ENCODE peak calls at places on chromosome X, in seven cellular contexts. One of them, this sample, is unnamed.

GRCh38 chrX:45765281-45765680 is 564.6 kb upstream of the DIPK2B start:
- DNase-seq in upper lobe of left lung: no peak
- DNase-seq in tibial artery: no peak
- DNase-seq in cardiac fibroblast: no peak
- DNase-seq in GM12878: no peak
- DNase-seq in foreskin fibroblast: peak
- DNase-seq in upper lobe of right lung: no peak
- DNase-seq in this sample: no peak

GRCh38 chrX:53990201-53990600 is 54.1 kb downstream of the PHF8 start:
- DNase-seq in GM12878: no peak
- DNase-seq in upper lobe of right lung: no peak
- DNase-seq in cardiac fibroblast: peak
- DNase-seq in tibial artery: no peak
- DNase-seq in upper lobe of left lung: no peak
- DNase-seq in foreskin fibroblast: no peak
- DNase-seq in this sample: no peak

GRCh38 chrX:70444326-70445196 is at the start of gene DLG3:
- DNase-seq in tibial artery: no peak
- DNase-seq in upper lobe of right lung: no peak
- DNase-seq in upper lobe of left lung: no peak
- DNase-seq in GM12878: no peak
- DNase-seq in cardiac fibroblast: peak
- DNase-seq in foreskin fibroblast: peak
- DNase-seq in this sample: no peak

GRCh38 chrX:108167211-108167872 is 75.8 kb downstream of the ATG4A start:
- DNase-seq in upper lobe of left lung: no peak
- DNase-seq in GM12878: no peak
- DNase-seq in cardiac fibroblast: peak
- DNase-seq in tibial artery: no peak
- DNase-seq in foreskin fibroblast: peak
- DNase-seq in upper lobe of right lung: no peak
- DNase-seq in this sample: no peak

GRCh38 chrX:147749308-147749707 is 162.4 kb upstream of the FMR1 start:
- DNase-seq in upper lobe of right lung: no peak
- DNase-seq in tibial artery: no peak
- DNase-seq in upper lobe of left lung: no peak
- DNase-seq in cardiac fibroblast: no peak
- DNase-seq in GM12878: no peak
- DNase-seq in foreskin fibroblast: no peak
- DNase-seq in this sample: no peak

GRCh38 chrX:155778844-155779553 is 102.1 kb upstream of the VAMP7 start:
- DNase-seq in upper lobe of right lung: no peak
- DNase-seq in foreskin fibroblast: no peak
- DNase-seq in GM12878: no peak
- DNase-seq in cardiac fibroblast: no peak
- DNase-seq in tibial artery: no peak
- DNase-seq in upper lobe of left lung: no peak
- DNase-seq in this sample: no peak

GRCh38 chrX:52979993-52980392 is 21.7 kb upstream of the FAM156A start:
- DNase-seq in tibial artery: no peak
- DNase-seq in upper lobe of left lung: no peak
- DNase-seq in foreskin fibroblast: no peak
- DNase-seq in GM12878: no peak
- DNase-seq in cardiac fibroblast: no peak
- DNase-seq in upper lobe of right lung: no peak
- DNase-seq in this sample: no peak

GRCh38 chrX:6169407-6169806 is 59.3 kb downstream of the NLGN4X start:
- DNase-seq in upper lobe of left lung: no peak
- DNase-seq in upper lobe of right lung: no peak
- DNase-seq in GM12878: no peak
- DNase-seq in cardiac fibroblast: no peak
- DNase-seq in foreskin fibroblast: no peak
- DNase-seq in tibial artery: no peak
- DNase-seq in this sample: no peak

GRCh38 chrX:46257451-46257879 is 287.8 kb downstream of the ZNF674 start:
- DNase-seq in cardiac fibroblast: no peak
- DNase-seq in GM12878: no peak
- DNase-seq in tibial artery: no peak
- DNase-seq in upper lobe of right lung: no peak
- DNase-seq in upper lobe of left lung: no peak
- DNase-seq in foreskin fibroblast: peak
- DNase-seq in this sample: no peak

GRCh38 chrX:111728096-111728495 is 47.1 kb downstream of the ALG13 start:
- DNase-seq in upper lobe of right lung: no peak
- DNase-seq in foreskin fibroblast: no peak
- DNase-seq in cardiac fibroblast: no peak
- DNase-seq in tibial artery: no peak
- DNase-seq in upper lobe of left lung: no peak
- DNase-seq in GM12878: no peak
- DNase-seq in this sample: peak

GRCh38 chrX:17608898-17609297 is 128.4 kb upstream of the SCML1 start:
- DNase-seq in GM12878: no peak
- DNase-seq in upper lobe of right lung: no peak
- DNase-seq in upper lobe of left lung: peak
- DNase-seq in cardiac fibroblast: no peak
- DNase-seq in tibial artery: no peak
- DNase-seq in foreskin fibroblast: no peak
- DNase-seq in this sample: no peak

GRCh38 chrX:100802843-100803242 is 17.3 kb upstream of the CSTF2 start:
- DNase-seq in GM12878: no peak
- DNase-seq in tibial artery: no peak
- DNase-seq in upper lobe of right lung: no peak
- DNase-seq in upper lobe of left lung: no peak
- DNase-seq in cardiac fibroblast: no peak
- DNase-seq in foreskin fibroblast: no peak
- DNase-seq in this sample: no peak

GRCh38 chrX:41085883-41086626 is 810 bp downstream of the USP9X start:
- DNase-seq in cardiac fibroblast: peak
- DNase-seq in foreskin fibroblast: peak
- DNase-seq in upper lobe of left lung: peak
- DNase-seq in tibial artery: peak
- DNase-seq in GM12878: no peak
- DNase-seq in upper lobe of right lung: peak
- DNase-seq in this sample: no peak

GRCh38 chrX:12770440-12770839 is 20.8 kb upstream of the PRPS2 start:
- DNase-seq in foreskin fibroblast: peak
- DNase-seq in tibial artery: no peak
- DNase-seq in upper lobe of left lung: no peak
- DNase-seq in upper lobe of right lung: no peak
- DNase-seq in cardiac fibroblast: peak
- DNase-seq in GM12878: no peak
- DNase-seq in this sample: no peak

GRCh38 chrX:120485562-120486520 is 16.7 kb upstream of the LAMP2 start:
- DNase-seq in tibial artery: peak
- DNase-seq in foreskin fibroblast: peak
- DNase-seq in GM12878: peak
- DNase-seq in cardiac fibroblast: peak
- DNase-seq in upper lobe of left lung: peak
- DNase-seq in upper lobe of right lung: peak
- DNase-seq in this sample: peak

GRCh38 chrX:148771440-148771839 is 271.0 kb downstream of the AFF2 start:
- DNase-seq in upper lobe of right lung: no peak
- DNase-seq in foreskin fibroblast: no peak
- DNase-seq in upper lobe of left lung: no peak
- DNase-seq in cardiac fibroblast: peak
- DNase-seq in tibial artery: no peak
- DNase-seq in GM12878: no peak
- DNase-seq in this sample: no peak

GRCh38 chrX:132171478-132171877 is 43.7 kb upstream of the FRMD7 start:
- DNase-seq in cardiac fibroblast: peak
- DNase-seq in upper lobe of right lung: no peak
- DNase-seq in upper lobe of left lung: no peak
- DNase-seq in foreskin fibroblast: no peak
- DNase-seq in tibial artery: no peak
- DNase-seq in GM12878: no peak
- DNase-seq in this sample: no peak

GRCh38 chrX:118726887-118727685 is at the start of gene IL13RA1:
- DNase-seq in upper lobe of right lung: peak
- DNase-seq in cardiac fibroblast: peak
- DNase-seq in GM12878: no peak
- DNase-seq in upper lobe of left lung: peak
- DNase-seq in foreskin fibroblast: peak
- DNase-seq in tibial artery: peak
- DNase-seq in this sample: no peak

GRCh38 chrX:7706032-7706431 is 136.9 kb upstream of the VCX start:
- DNase-seq in cardiac fibroblast: no peak
- DNase-seq in foreskin fibroblast: peak
- DNase-seq in upper lobe of left lung: no peak
- DNase-seq in tibial artery: no peak
- DNase-seq in upper lobe of right lung: no peak
- DNase-seq in GM12878: no peak
- DNase-seq in this sample: no peak

GRCh38 chrX:114797494-114797893 is 213.6 kb downstream of the HTR2C start:
- DNase-seq in cardiac fibroblast: peak
- DNase-seq in upper lobe of left lung: no peak
- DNase-seq in upper lobe of right lung: no peak
- DNase-seq in GM12878: no peak
- DNase-seq in foreskin fibroblast: peak
- DNase-seq in tibial artery: no peak
- DNase-seq in this sample: no peak

GRCh38 chrX:46446727-46447378 is 98.4 kb downstream of the ZNF674 start:
- DNase-seq in upper lobe of left lung: peak
- DNase-seq in tibial artery: peak
- DNase-seq in upper lobe of right lung: peak
- DNase-seq in cardiac fibroblast: peak
- DNase-seq in GM12878: peak
- DNase-seq in foreskin fibroblast: peak
- DNase-seq in this sample: peak

GRCh38 chrX:153878969-153879653 is 6.9 kb downstream of the L1CAM start:
- DNase-seq in upper lobe of right lung: no peak
- DNase-seq in cardiac fibroblast: no peak
- DNase-seq in upper lobe of left lung: no peak
- DNase-seq in foreskin fibroblast: no peak
- DNase-seq in tibial artery: no peak
- DNase-seq in GM12878: no peak
- DNase-seq in this sample: no peak

GRCh38 chrX:16023790-16024734 is 99.3 kb upstream of the GRPR start:
- DNase-seq in upper lobe of right lung: no peak
- DNase-seq in GM12878: peak
- DNase-seq in upper lobe of left lung: no peak
- DNase-seq in tibial artery: no peak
- DNase-seq in foreskin fibroblast: peak
- DNase-seq in cardiac fibroblast: no peak
- DNase-seq in this sample: no peak

GRCh38 chrX:152926279-152926678 is 28.4 kb downstream of the ZNF185 start:
- DNase-seq in upper lobe of left lung: no peak
- DNase-seq in tibial artery: no peak
- DNase-seq in GM12878: no peak
- DNase-seq in upper lobe of right lung: no peak
- DNase-seq in foreskin fibroblast: peak
- DNase-seq in cardiac fibroblast: peak
- DNase-seq in this sample: no peak

GRCh38 chrX:24961809-24962208 is 54.0 kb downstream of the ARX start:
- DNase-seq in foreskin fibroblast: no peak
- DNase-seq in tibial artery: no peak
- DNase-seq in GM12878: no peak
- DNase-seq in cardiac fibroblast: no peak
- DNase-seq in upper lobe of left lung: no peak
- DNase-seq in upper lobe of right lung: no peak
- DNase-seq in this sample: no peak
- TF ChIP-seq CTCF in foreskin fibroblast: no peak
- TF ChIP-seq CTCF in tibial artery: no peak
- TF ChIP-seq CTCF in GM12878: no peak
- TF ChIP-seq CTCF in cardiac fibroblast: no peak
- TF ChIP-seq CTCF in upper lobe of left lung: no peak
- TF ChIP-seq CTCF in upper lobe of right lung: no peak
- TF ChIP-seq CTCF in this sample: no peak

DNA sequence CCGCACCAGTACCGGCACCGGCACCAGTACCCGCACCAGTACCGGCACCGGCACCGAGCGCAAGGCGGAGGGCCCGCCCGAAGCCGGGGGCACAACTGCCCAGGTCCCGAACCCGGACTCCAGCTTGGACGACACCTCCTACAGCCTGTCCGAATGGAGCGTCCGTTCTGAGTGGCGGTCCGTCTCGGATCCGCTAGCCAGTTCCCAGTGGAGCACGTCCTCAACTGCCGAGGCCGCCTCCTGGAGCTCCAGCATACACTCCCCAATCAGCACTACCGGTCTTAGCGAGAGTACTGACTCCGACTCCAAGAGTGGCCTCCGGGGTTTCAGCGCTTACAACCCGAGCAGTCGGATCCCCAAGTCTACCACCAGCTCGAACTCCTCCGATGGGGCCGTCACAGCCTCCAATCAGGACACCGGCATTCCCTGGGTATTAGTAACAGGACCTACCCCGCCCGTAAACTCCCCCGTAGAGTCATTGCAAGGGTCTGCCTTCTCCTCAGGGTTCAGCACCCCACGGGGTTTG is 885 bp upstream of the MAOA start:
- DNase-seq in foreskin fibroblast: peak
- DNase-seq in upper lobe of right lung: peak
- DNase-seq in tibial artery: peak
- DNase-seq in GM12878: no peak
- DNase-seq in upper lobe of left lung: peak
- DNase-seq in cardiac fibroblast: peak
- DNase-seq in this sample: no peak
- TF ChIP-seq CTCF in foreskin fibroblast: no peak
- TF ChIP-seq CTCF in upper lobe of right lung: no peak
- TF ChIP-seq CTCF in tibial artery: no peak
- TF ChIP-seq CTCF in GM12878: no peak
- TF ChIP-seq CTCF in upper lobe of left lung: no peak
- TF ChIP-seq CTCF in cardiac fibroblast: no peak
- TF ChIP-seq CTCF in this sample: no peak

DNA sequence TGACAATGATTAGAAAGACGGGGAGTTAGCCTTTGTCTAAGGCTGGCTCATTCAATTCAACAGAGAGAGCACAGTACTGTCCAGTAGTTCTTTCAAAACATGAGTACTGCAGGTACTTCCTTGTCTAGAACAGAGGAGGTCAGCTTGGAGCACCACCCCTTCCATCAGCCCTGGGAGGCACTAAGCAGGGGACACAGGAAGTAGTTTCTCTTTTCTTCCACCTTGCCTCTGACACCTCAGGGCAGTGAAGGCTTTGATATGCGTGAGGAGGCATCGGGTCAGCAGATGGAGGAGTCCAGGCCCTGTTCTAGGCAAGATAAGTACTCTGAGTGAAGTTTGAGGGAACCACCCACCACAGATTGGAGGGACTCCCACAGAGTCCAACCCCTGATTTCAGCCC is 33.1 kb downstream of the MAGEB10 start:
- DNase-seq in GM12878: no peak
- DNase-seq in cardiac fibroblast: no peak
- DNase-seq in upper lobe of right lung: no peak
- DNase-seq in upper lobe of left lung: no peak
- DNase-seq in foreskin fibroblast: no peak
- DNase-seq in tibial artery: no peak
- DNase-seq in this sample: no peak
- TF ChIP-seq CTCF in GM12878: no peak
- TF ChIP-seq CTCF in cardiac fibroblast: no peak
- TF ChIP-seq CTCF in upper lobe of right lung: no peak
- TF ChIP-seq CTCF in upper lobe of left lung: no peak
- TF ChIP-seq CTCF in foreskin fibroblast: no peak
- TF ChIP-seq CTCF in tibial artery: no peak
- TF ChIP-seq CTCF in this sample: no peak

GRCh38 chrX:22196151-22196550 is 76.6 kb upstream of the CBLL2 start:
- DNase-seq in upper lobe of right lung: no peak
- DNase-seq in GM12878: no peak
- DNase-seq in tibial artery: no peak
- DNase-seq in foreskin fibroblast: peak
- DNase-seq in upper lobe of left lung: no peak
- DNase-seq in cardiac fibroblast: no peak
- DNase-seq in this sample: peak

GRCh38 chrX:22194207-22194606 is 78.5 kb upstream of the CBLL2 start:
- DNase-seq in cardiac fibroblast: no peak
- DNase-seq in GM12878: no peak
- DNase-seq in foreskin fibroblast: no peak
- DNase-seq in upper lobe of right lung: no peak
- DNase-seq in upper lobe of left lung: no peak
- DNase-seq in tibial artery: no peak
- DNase-seq in this sample: no peak

GRCh38 chrX:22192419-22193086 is 80.2 kb upstream of the CBLL2 start:
- DNase-seq in tibial artery: peak
- DNase-seq in upper lobe of right lung: peak
- DNase-seq in GM12878: peak
- DNase-seq in upper lobe of left lung: peak
- DNase-seq in cardiac fibroblast: peak
- DNase-seq in foreskin fibroblast: peak
- DNase-seq in this sample: no peak
- TF ChIP-seq CTCF in tibial artery: peak
- TF ChIP-seq CTCF in upper lobe of right lung: peak
- TF ChIP-seq CTCF in GM12878: peak
- TF ChIP-seq CTCF in upper lobe of left lung: peak
- TF ChIP-seq CTCF in cardiac fibroblast: peak
- TF ChIP-seq CTCF in foreskin fibroblast: peak
- TF ChIP-seq CTCF in this sample: peak